ENCODE peak calls at places on chromosome 22, in nine cellular contexts. One of them, this sample, is unnamed.

GRCh38 chr22:33274214-33274828 is 216.1 kb upstream of the SYN3 start:
- DNase-seq in esophagus muscularis mucosa: no peak
- DNase-seq in fibroblast of lung: no peak
- DNase-seq in amniotic stem cell: no peak
- DNase-seq in M059J: no peak
- DNase-seq in midbrain: no peak
- DNase-seq in NCI-H1092: no peak
- DNase-seq in NCI-H2171 treated with DMSO at 0.1 percent for 48 hours: no peak
- DNase-seq in fibroblast of the conjunctiva: no peak
- DNase-seq in this sample: no peak

GRCh38 chr22:46374663-46375474 is 39.4 kb downstream of the TRMU start:
- DNase-seq in esophagus muscularis mucosa: no peak
- DNase-seq in fibroblast of lung: no peak
- DNase-seq in amniotic stem cell: no peak
- DNase-seq in M059J: no peak
- DNase-seq in midbrain: no peak
- DNase-seq in NCI-H1092: no peak
- DNase-seq in NCI-H2171 treated with DMSO at 0.1 percent for 48 hours: no peak
- DNase-seq in fibroblast of the conjunctiva: no peak
- DNase-seq in this sample: no peak

GRCh38 chr22:37228106-37229011 is 15.7 kb downstream of the RAC2 start:
- DNase-seq in esophagus muscularis mucosa: no peak
- DNase-seq in fibroblast of lung: no peak
- DNase-seq in amniotic stem cell: no peak
- DNase-seq in M059J: peak; percentile 84
- DNase-seq in midbrain: no peak
- DNase-seq in NCI-H1092: no peak
- DNase-seq in NCI-H2171 treated with DMSO at 0.1 percent for 48 hours: no peak
- DNase-seq in fibroblast of the conjunctiva: no peak
- DNase-seq in this sample: peak; percentile 81

GRCh38 chr22:31840581-31840980 is 86.8 kb downstream of the DEPDC5 start:
- DNase-seq in esophagus muscularis mucosa: no peak
- DNase-seq in fibroblast of lung: no peak
- DNase-seq in amniotic stem cell: no peak
- DNase-seq in M059J: no peak
- DNase-seq in midbrain: no peak
- DNase-seq in NCI-H1092: no peak
- DNase-seq in NCI-H2171 treated with DMSO at 0.1 percent for 48 hours: no peak
- DNase-seq in fibroblast of the conjunctiva: no peak
- DNase-seq in this sample: no peak

GRCh38 chr22:33515733-33516297 is 404.5 kb downstream of the LARGE1 start:
- DNase-seq in esophagus muscularis mucosa: no peak
- DNase-seq in fibroblast of lung: no peak
- DNase-seq in amniotic stem cell: no peak
- DNase-seq in M059J: no peak
- DNase-seq in midbrain: no peak
- DNase-seq in NCI-H1092: peak; percentile 28
- DNase-seq in NCI-H2171 treated with DMSO at 0.1 percent for 48 hours: no peak
- DNase-seq in fibroblast of the conjunctiva: no peak
- DNase-seq in this sample: no peak

GRCh38 chr22:23685205-23685784 is 5.5 kb upstream of the RGL4 start:
- DNase-seq in esophagus muscularis mucosa: no peak
- DNase-seq in fibroblast of lung: peak; percentile 31
- DNase-seq in amniotic stem cell: no peak
- DNase-seq in M059J: peak; percentile 10
- DNase-seq in midbrain: no peak
- DNase-seq in NCI-H1092: no peak
- DNase-seq in NCI-H2171 treated with DMSO at 0.1 percent for 48 hours: no peak
- DNase-seq in fibroblast of the conjunctiva: no peak
- DNase-seq in this sample: peak; percentile 47

GRCh38 chr22:20875296-20875695 is 16.5 kb downstream of the SNAP29 start:
- DNase-seq in esophagus muscularis mucosa: no peak
- DNase-seq in fibroblast of lung: no peak
- DNase-seq in amniotic stem cell: no peak
- DNase-seq in M059J: no peak
- DNase-seq in midbrain: no peak
- DNase-seq in NCI-H1092: no peak
- DNase-seq in NCI-H2171 treated with DMSO at 0.1 percent for 48 hours: no peak
- DNase-seq in fibroblast of the conjunctiva: no peak
- DNase-seq in this sample: no peak

GRCh38 chr22:39214383-39215069 is 30.3 kb downstream of the PDGFB start:
- DNase-seq in esophagus muscularis mucosa: no peak
- DNase-seq in fibroblast of lung: no peak
- DNase-seq in amniotic stem cell: no peak
- DNase-seq in M059J: peak; percentile 76
- DNase-seq in midbrain: no peak
- DNase-seq in NCI-H1092: no peak
- DNase-seq in NCI-H2171 treated with DMSO at 0.1 percent for 48 hours: no peak
- DNase-seq in fibroblast of the conjunctiva: no peak
- DNase-seq in this sample: peak; percentile 58

GRCh38 chr22:36026741-36027140 is 1.9 kb downstream of the RBFOX2 start:
- DNase-seq in esophagus muscularis mucosa: no peak
- DNase-seq in fibroblast of lung: peak; percentile 68
- DNase-seq in amniotic stem cell: no peak
- DNase-seq in M059J: peak; percentile 39
- DNase-seq in midbrain: peak; percentile 9
- DNase-seq in NCI-H1092: no peak
- DNase-seq in NCI-H2171 treated with DMSO at 0.1 percent for 48 hours: no peak
- DNase-seq in fibroblast of the conjunctiva: no peak
- DNase-seq in this sample: no peak

GRCh38 chr22:22035203-22035602 is 52.6 kb upstream of the TOP3B start:
- DNase-seq in esophagus muscularis mucosa: no peak
- DNase-seq in fibroblast of lung: no peak
- DNase-seq in amniotic stem cell: no peak
- DNase-seq in M059J: no peak
- DNase-seq in midbrain: no peak
- DNase-seq in NCI-H1092: no peak
- DNase-seq in NCI-H2171 treated with DMSO at 0.1 percent for 48 hours: no peak
- DNase-seq in fibroblast of the conjunctiva: no peak
- DNase-seq in this sample: no peak

GRCh38 chr22:26846645-26847044 is 189.3 kb downstream of the MIAT start:
- DNase-seq in esophagus muscularis mucosa: no peak
- DNase-seq in fibroblast of lung: no peak
- DNase-seq in amniotic stem cell: no peak
- DNase-seq in M059J: peak; percentile 72
- DNase-seq in midbrain: no peak
- DNase-seq in NCI-H1092: no peak
- DNase-seq in NCI-H2171 treated with DMSO at 0.1 percent for 48 hours: no peak
- DNase-seq in fibroblast of the conjunctiva: no peak
- DNase-seq in this sample: no peak

GRCh38 chr22:47372111-47372581 is 609.7 kb downstream of the TBC1D22A start:
- DNase-seq in esophagus muscularis mucosa: no peak
- DNase-seq in fibroblast of lung: no peak
- DNase-seq in amniotic stem cell: no peak
- DNase-seq in M059J: no peak
- DNase-seq in midbrain: no peak
- DNase-seq in NCI-H1092: no peak
- DNase-seq in NCI-H2171 treated with DMSO at 0.1 percent for 48 hours: peak; percentile 56
- DNase-seq in fibroblast of the conjunctiva: no peak
- DNase-seq in this sample: peak; percentile 44

GRCh38 chr22:47357493-47357892 is 595.0 kb downstream of the TBC1D22A start:
- DNase-seq in esophagus muscularis mucosa: no peak
- DNase-seq in fibroblast of lung: no peak
- DNase-seq in amniotic stem cell: no peak
- DNase-seq in M059J: no peak
- DNase-seq in midbrain: no peak
- DNase-seq in NCI-H1092: no peak
- DNase-seq in NCI-H2171 treated with DMSO at 0.1 percent for 48 hours: no peak
- DNase-seq in fibroblast of the conjunctiva: no peak
- DNase-seq in this sample: peak; percentile 22

GRCh38 chr22:27431896-27432295 is 369.7 kb downstream of the MN1 start:
- DNase-seq in esophagus muscularis mucosa: no peak
- DNase-seq in fibroblast of lung: no peak
- DNase-seq in amniotic stem cell: no peak
- DNase-seq in M059J: peak; percentile 10
- DNase-seq in midbrain: no peak
- DNase-seq in NCI-H1092: no peak
- DNase-seq in NCI-H2171 treated with DMSO at 0.1 percent for 48 hours: no peak
- DNase-seq in fibroblast of the conjunctiva: no peak
- DNase-seq in this sample: no peak

GRCh38 chr22:46931414-46931813 is 169.0 kb downstream of the TBC1D22A start:
- DNase-seq in esophagus muscularis mucosa: no peak
- DNase-seq in fibroblast of lung: no peak
- DNase-seq in amniotic stem cell: no peak
- DNase-seq in M059J: peak; percentile 30
- DNase-seq in midbrain: no peak
- DNase-seq in NCI-H1092: no peak
- DNase-seq in NCI-H2171 treated with DMSO at 0.1 percent for 48 hours: no peak
- DNase-seq in fibroblast of the conjunctiva: no peak
- DNase-seq in this sample: peak; percentile 22

GRCh38 chr22:46120420-46120737 is 29.9 kb upstream of the PPARA start:
- DNase-seq in esophagus muscularis mucosa: no peak
- DNase-seq in fibroblast of lung: no peak
- DNase-seq in amniotic stem cell: no peak
- DNase-seq in M059J: no peak
- DNase-seq in midbrain: no peak
- DNase-seq in NCI-H1092: no peak
- DNase-seq in NCI-H2171 treated with DMSO at 0.1 percent for 48 hours: no peak
- DNase-seq in fibroblast of the conjunctiva: no peak
- DNase-seq in this sample: no peak

GRCh38 chr22:40226620-40227019 is 48.9 kb downstream of the TNRC6B start:
- DNase-seq in esophagus muscularis mucosa: no peak
- DNase-seq in fibroblast of lung: no peak
- DNase-seq in amniotic stem cell: no peak
- DNase-seq in M059J: no peak
- DNase-seq in midbrain: no peak
- DNase-seq in NCI-H1092: no peak
- DNase-seq in NCI-H2171 treated with DMSO at 0.1 percent for 48 hours: no peak
- DNase-seq in fibroblast of the conjunctiva: no peak
- DNase-seq in this sample: no peak

GRCh38 chr22:41481131-41481830 is 12.4 kb downstream of the ACO2 start:
- DNase-seq in esophagus muscularis mucosa: no peak
- DNase-seq in fibroblast of lung: peak; percentile 18
- DNase-seq in amniotic stem cell: no peak
- DNase-seq in M059J: peak; percentile 73
- DNase-seq in midbrain: peak; percentile 32
- DNase-seq in NCI-H1092: no peak
- DNase-seq in NCI-H2171 treated with DMSO at 0.1 percent for 48 hours: no peak
- DNase-seq in fibroblast of the conjunctiva: no peak
- DNase-seq in this sample: no peak

GRCh38 chr22:29310863-29311339 is 4.5 kb downstream of the GAS2L1 start:
- DNase-seq in esophagus muscularis mucosa: peak; percentile 99
- DNase-seq in fibroblast of lung: peak; percentile 97
- DNase-seq in amniotic stem cell: peak; percentile 87
- DNase-seq in M059J: peak; percentile 95
- DNase-seq in midbrain: peak; percentile 90
- DNase-seq in NCI-H1092: no peak
- DNase-seq in NCI-H2171 treated with DMSO at 0.1 percent for 48 hours: peak; percentile 31
- DNase-seq in fibroblast of the conjunctiva: peak; percentile 96
- DNase-seq in this sample: peak; percentile 84

GRCh38 chr22:17767236-17768065 is 6.8 kb downstream of the BID start:
- DNase-seq in esophagus muscularis mucosa: no peak
- DNase-seq in fibroblast of lung: no peak
- DNase-seq in amniotic stem cell: no peak
- DNase-seq in M059J: no peak
- DNase-seq in midbrain: no peak
- DNase-seq in NCI-H1092: no peak
- DNase-seq in NCI-H2171 treated with DMSO at 0.1 percent for 48 hours: no peak
- DNase-seq in fibroblast of the conjunctiva: no peak
- DNase-seq in this sample: peak; percentile 82

GRCh38 chr22:41902932-41903421 is 11.9 kb downstream of the SHISA8 start:
- DNase-seq in esophagus muscularis mucosa: no peak
- DNase-seq in fibroblast of lung: no peak
- DNase-seq in amniotic stem cell: no peak
- DNase-seq in M059J: no peak
- DNase-seq in midbrain: no peak
- DNase-seq in NCI-H1092: peak; percentile 70
- DNase-seq in NCI-H2171 treated with DMSO at 0.1 percent for 48 hours: no peak
- DNase-seq in fibroblast of the conjunctiva: no peak
- DNase-seq in this sample: no peak

GRCh38 chr22:26170795-26171194 is 1.5 kb downstream of the SEZ6L start:
- DNase-seq in esophagus muscularis mucosa: no peak
- DNase-seq in fibroblast of lung: no peak
- DNase-seq in amniotic stem cell: no peak
- DNase-seq in M059J: peak; percentile 4
- DNase-seq in midbrain: peak; percentile 28
- DNase-seq in NCI-H1092: peak; percentile 68
- DNase-seq in NCI-H2171 treated with DMSO at 0.1 percent for 48 hours: peak; percentile 40
- DNase-seq in fibroblast of the conjunctiva: no peak
- DNase-seq in this sample: no peak

GRCh38 chr22:17563936-17564391 is 666 bp downstream of the SLC25A18 start:
- DNase-seq in esophagus muscularis mucosa: no peak
- DNase-seq in fibroblast of lung: peak; percentile 64
- DNase-seq in amniotic stem cell: no peak
- DNase-seq in M059J: peak; percentile 13
- DNase-seq in midbrain: peak; percentile 69
- DNase-seq in NCI-H1092: no peak
- DNase-seq in NCI-H2171 treated with DMSO at 0.1 percent for 48 hours: no peak
- DNase-seq in fibroblast of the conjunctiva: peak; percentile 22
- DNase-seq in this sample: no peak

GRCh38 chr22:27990879-27991278 is 71.8 kb upstream of the PITPNB start:
- DNase-seq in esophagus muscularis mucosa: no peak
- DNase-seq in fibroblast of lung: peak; percentile 49
- DNase-seq in amniotic stem cell: no peak
- DNase-seq in M059J: no peak
- DNase-seq in midbrain: no peak
- DNase-seq in NCI-H1092: no peak
- DNase-seq in NCI-H2171 treated with DMSO at 0.1 percent for 48 hours: peak; percentile 6
- DNase-seq in fibroblast of the conjunctiva: peak; percentile 9
- DNase-seq in this sample: peak; percentile 38

GRCh38 chr22:26360169-26360885 is 68.7 kb upstream of the ASPHD2 start:
- DNase-seq in esophagus muscularis mucosa: peak; percentile 93
- DNase-seq in fibroblast of lung: peak; percentile 75
- DNase-seq in amniotic stem cell: peak; percentile 18
- DNase-seq in M059J: peak; percentile 68
- DNase-seq in midbrain: peak; percentile 73
- DNase-seq in NCI-H1092: peak; percentile 55
- DNase-seq in NCI-H2171 treated with DMSO at 0.1 percent for 48 hours: peak; percentile 73
- DNase-seq in fibroblast of the conjunctiva: peak; percentile 56
- DNase-seq in this sample: peak; percentile 87

GRCh38 chr22:40210814-40211213 is 33.1 kb downstream of the TNRC6B start:
- DNase-seq in esophagus muscularis mucosa: no peak
- DNase-seq in fibroblast of lung: no peak
- DNase-seq in amniotic stem cell: no peak
- DNase-seq in M059J: no peak
- DNase-seq in midbrain: no peak
- DNase-seq in NCI-H1092: no peak
- DNase-seq in NCI-H2171 treated with DMSO at 0.1 percent for 48 hours: no peak
- DNase-seq in fibroblast of the conjunctiva: no peak
- DNase-seq in this sample: no peak

GRCh38 chr22:19477321-19478085 is 1.5 kb downstream of the UFD1 start:
- DNase-seq in esophagus muscularis mucosa: no peak
- DNase-seq in fibroblast of lung: peak; percentile 50
- DNase-seq in amniotic stem cell: no peak
- DNase-seq in M059J: peak; percentile 15
- DNase-seq in midbrain: no peak
- DNase-seq in NCI-H1092: no peak
- DNase-seq in NCI-H2171 treated with DMSO at 0.1 percent for 48 hours: peak; percentile 22
- DNase-seq in fibroblast of the conjunctiva: no peak
- DNase-seq in this sample: no peak

GRCh38 chr22:43011079-43011478 is 3.9 kb downstream of the PACSIN2 start:
- DNase-seq in esophagus muscularis mucosa: no peak
- DNase-seq in fibroblast of lung: no peak
- DNase-seq in amniotic stem cell: no peak
- DNase-seq in M059J: peak; percentile 61
- DNase-seq in midbrain: no peak
- DNase-seq in NCI-H1092: no peak
- DNase-seq in NCI-H2171 treated with DMSO at 0.1 percent for 48 hours: no peak
- DNase-seq in fibroblast of the conjunctiva: no peak
- DNase-seq in this sample: no peak

GRCh38 chr22:36368359-36368983 is 19.3 kb downstream of the MYH9 start:
- DNase-seq in esophagus muscularis mucosa: no peak
- DNase-seq in fibroblast of lung: peak; percentile 58
- DNase-seq in amniotic stem cell: peak; percentile 59
- DNase-seq in M059J: peak; percentile 92
- DNase-seq in midbrain: no peak
- DNase-seq in NCI-H1092: no peak
- DNase-seq in NCI-H2171 treated with DMSO at 0.1 percent for 48 hours: no peak
- DNase-seq in fibroblast of the conjunctiva: no peak
- DNase-seq in this sample: no peak

GRCh38 chr22:39593061-39593930 is 22.7 kb downstream of the CACNA1I start:
- DNase-seq in esophagus muscularis mucosa: no peak
- DNase-seq in fibroblast of lung: peak; percentile 24
- DNase-seq in amniotic stem cell: no peak
- DNase-seq in M059J: peak; percentile 57
- DNase-seq in midbrain: no peak
- DNase-seq in NCI-H1092: peak; percentile 53
- DNase-seq in NCI-H2171 treated with DMSO at 0.1 percent for 48 hours: peak; percentile 75
- DNase-seq in fibroblast of the conjunctiva: no peak
- DNase-seq in this sample: no peak

GRCh38 chr22:32144875-32145274 is 14.2 kb downstream of the C22orf42 start:
- DNase-seq in esophagus muscularis mucosa: peak; percentile 77
- DNase-seq in fibroblast of lung: no peak
- DNase-seq in amniotic stem cell: no peak
- DNase-seq in M059J: peak; percentile 10
- DNase-seq in midbrain: no peak
- DNase-seq in NCI-H1092: no peak
- DNase-seq in NCI-H2171 treated with DMSO at 0.1 percent for 48 hours: no peak
- DNase-seq in fibroblast of the conjunctiva: no peak
- DNase-seq in this sample: no peak